ENCODE peak calls at places on chromosomes 2 and 18, in four cellular contexts. M is GF-D8, B is HTR-8/SVneo, U is glutamatergic neuron. G is an unnamed sample.

GRCh38 chr2:151408788-151409600 is 708 bp upstream of the RIF1 start:
- DNase-seq in M (no peak), B (no peak), U (no peak), G (no peak)

GRCh38 chr2:25362564-25363145 is 20.9 kb upstream of the DNMT3A start:
- DNase-seq in M (peak), B (no peak), U (no peak), G (no peak)

GRCh38 chr18:11658019-11658418 is 31.0 kb upstream of the GNAL start:
- DNase-seq in M (no peak), B (no peak), U (no peak), G (no peak)

GRCh38 chr2:125471963-125472362 is 1184.0 kb upstream of the GYPC start:
- DNase-seq in M (no peak), U (peak), B (no peak), G (peak)

GRCh38 chr2:148209598-148209997 is 188.7 kb downstream of the MBD5 start:
- DNase-seq in U (no peak), M (no peak), B (no peak), G (peak)

GRCh38 chr2:151728736-151729415 is 5.4 kb downstream of the NEB start:
- DNase-seq in B (no peak), U (no peak), M (no peak), G (no peak)

GRCh38 chr2:6826081-6826913 is 39.4 kb downstream of the CMPK2 start:
- DNase-seq in M (peak), B (no peak), U (no peak), G (peak)

GRCh38 chr2:66813525-66813924 is 378.6 kb downstream of the MEIS1 start:
- DNase-seq in B (no peak), U (no peak), M (no peak), G (no peak)

GRCh38 chr2:43537137-43537536 is 58.7 kb downstream of the THADA start:
- DNase-seq in B (no peak), U (no peak), M (no peak), G (no peak)

GRCh38 chr2:20613342-20613916 is 37.5 kb downstream of the HS1BP3 start:
- DNase-seq in M (no peak), B (no peak), U (peak), G (no peak)

GRCh38 chr2:20650880-20651730 is at the start of gene HS1BP3:
- DNase-seq in U (peak), B (peak), M (peak), G (peak)

GRCh38 chr2:239715202-239715601 is 309.9 kb downstream of the NDUFA10 start:
- DNase-seq in U (no peak), B (no peak), M (no peak), G (no peak)

GRCh38 chr2:161243873-161244272 is 64.4 kb upstream of the PSMD14 start:
- DNase-seq in M (peak), U (no peak), B (no peak), G (no peak)

GRCh38 chr2:69088471-69088870 is 75.5 kb downstream of the ANTXR1 start:
- DNase-seq in M (no peak), B (no peak), U (no peak), G (no peak)

GRCh38 chr2:153944775-153945174 is 73.1 kb downstream of the GALNT13 start:
- DNase-seq in U (no peak), M (no peak), B (no peak), G (no peak)

GRCh38 chr2:42072349-42073118 is 24.7 kb downstream of the PKDCC start:
- DNase-seq in B (no peak), U (peak), M (no peak), G (no peak)

GRCh38 chr18:68455229-68455603 is 259.7 kb downstream of the TMX3 start:
- DNase-seq in B (no peak), M (no peak), U (no peak), G (no peak)

GRCh38 chr2:48009256-48009655 is 103.0 kb upstream of the FBXO11 start:
- DNase-seq in B (no peak), U (no peak), M (no peak), G (no peak)

GRCh38 chr2:16553222-16553621 is 112.4 kb downstream of the CYRIA start:
- DNase-seq in U (peak), M (peak), B (no peak), G (peak)

GRCh38 chr2:133676392-133677130 is 108.3 kb upstream of the NCKAP5 start:
- DNase-seq in B (no peak), M (no peak), U (no peak), G (no peak)

GRCh38 chr18:62832282-62832681 is 116.9 kb downstream of the PHLPP1 start:
- DNase-seq in U (no peak), B (no peak), M (peak), G (no peak)

GRCh38 chr2:119463136-119463535 is 31.5 kb downstream of the TMEM37 start:
- DNase-seq in U (no peak), B (no peak), M (no peak), G (no peak)

GRCh38 chr18:46164920-46165319 is 60.7 kb downstream of the HAUS1 start:
- DNase-seq in U (no peak), M (no peak), B (no peak), G (no peak)

GRCh38 chr2:190889175-190889943 is 8.7 kb downstream of the GLS start:
- DNase-seq in U (no peak), B (no peak), M (no peak), G (no peak)

GRCh38 chr2:38174646-38175096 is 98.7 kb upstream of the CYP1B1 start:
- DNase-seq in M (peak), U (no peak), B (no peak), G (no peak)

GRCh38 chr2:45631955-45632354 is 19.5 kb upstream of the PRKCE start:
- DNase-seq in U (no peak), M (no peak), B (no peak), G (no peak)

GRCh38 chr2:237411683-237412349 is 2.1 kb downstream of the COL6A3 start:
- DNase-seq in M (no peak), B (no peak), U (no peak), G (no peak)

GRCh38 chr2:96143848-96144480 is 1.3 kb downstream of the DUSP2 start:
- DNase-seq in M (no peak), U (no peak), B (no peak), G (peak)

GRCh38 chr2:234770081-234770506 is 181.7 kb upstream of the SH3BP4 start:
- DNase-seq in U (peak), M (no peak), B (no peak), G (no peak)

GRCh38 chr18:6207941-6208340 is 206.8 kb downstream of the L3MBTL4 start:
- DNase-seq in U (no peak), B (no peak), M (no peak), G (no peak)

GRCh38 chr18:3914833-3915598 is 465.0 kb downstream of the TGIF1 start:
- DNase-seq in B (no peak), M (no peak), U (no peak), G (no peak)